ENCODE peak calls at places on chromosomes 13 and 19, in ten cellular contexts. One of them, this sample, is unnamed.

GRCh38 chr13:40377783-40378182 is 288.7 kb downstream of the FOXO1 start:
- DNase-seq in stomach: no peak
- DNase-seq in psoas muscle: no peak
- DNase-seq in mammary epithelial cell: no peak
- DNase-seq in PC-3: no peak
- DNase-seq in tibial artery: no peak
- DNase-seq in GM12878: no peak
- DNase-seq in tibial nerve: no peak
- DNase-seq in heart left ventricle: no peak
- DNase-seq in ascending aorta: no peak
- DNase-seq in this sample: no peak

GRCh38 chr19:48681127-48681470 is 8.3 kb upstream of the NTN5 start:
- DNase-seq in heart left ventricle: no peak
- DNase-seq in ascending aorta: no peak
- DNase-seq in GM12878: no peak
- DNase-seq in PC-3: no peak
- DNase-seq in mammary epithelial cell: peak; percentile 31
- DNase-seq in tibial artery: no peak
- DNase-seq in tibial nerve: no peak
- DNase-seq in stomach: peak; percentile 57
- DNase-seq in psoas muscle: no peak
- DNase-seq in this sample: no peak

GRCh38 chr13:39484506-39485313 is 118.3 kb downstream of the LHFPL6 start:
- DNase-seq in tibial artery: no peak
- DNase-seq in psoas muscle: no peak
- DNase-seq in PC-3: peak; percentile 59
- DNase-seq in GM12878: no peak
- DNase-seq in ascending aorta: no peak
- DNase-seq in tibial nerve: no peak
- DNase-seq in heart left ventricle: no peak
- DNase-seq in stomach: no peak
- DNase-seq in mammary epithelial cell: peak; percentile 42
- DNase-seq in this sample: no peak

GRCh38 chr19:4910594-4911273 is 1.4 kb downstream of the UHRF1 start:
- DNase-seq in tibial nerve: peak; percentile 21
- DNase-seq in stomach: no peak
- DNase-seq in ascending aorta: no peak
- DNase-seq in GM12878: no peak
- DNase-seq in tibial artery: no peak
- DNase-seq in mammary epithelial cell: no peak
- DNase-seq in PC-3: peak; percentile 80
- DNase-seq in heart left ventricle: no peak
- DNase-seq in psoas muscle: no peak
- DNase-seq in this sample: no peak

GRCh38 chr19:18062043-18062442 is 24.7 kb downstream of the IL12RB1 start:
- DNase-seq in stomach: no peak
- DNase-seq in PC-3: no peak
- DNase-seq in ascending aorta: no peak
- DNase-seq in tibial artery: no peak
- DNase-seq in heart left ventricle: no peak
- DNase-seq in mammary epithelial cell: no peak
- DNase-seq in GM12878: no peak
- DNase-seq in psoas muscle: no peak
- DNase-seq in tibial nerve: no peak
- DNase-seq in this sample: no peak

GRCh38 chr13:114167885-114168284 is 11.2 kb upstream of the CFAP97D2 start:
- DNase-seq in tibial artery: no peak
- DNase-seq in GM12878: no peak
- DNase-seq in heart left ventricle: no peak
- DNase-seq in tibial nerve: no peak
- DNase-seq in PC-3: no peak
- DNase-seq in stomach: no peak
- DNase-seq in psoas muscle: no peak
- DNase-seq in mammary epithelial cell: no peak
- DNase-seq in ascending aorta: no peak
- DNase-seq in this sample: no peak

GRCh38 chr19:33649919-33650305 is 28.2 kb downstream of the CHST8 start:
- DNase-seq in heart left ventricle: no peak
- DNase-seq in psoas muscle: no peak
- DNase-seq in stomach: no peak
- DNase-seq in GM12878: no peak
- DNase-seq in PC-3: no peak
- DNase-seq in tibial artery: no peak
- DNase-seq in ascending aorta: no peak
- DNase-seq in mammary epithelial cell: no peak
- DNase-seq in tibial nerve: no peak
- DNase-seq in this sample: no peak

GRCh38 chr19:43723588-43723987 is 7.7 kb downstream of the IRGC start:
- DNase-seq in stomach: no peak
- DNase-seq in PC-3: peak; percentile 10
- DNase-seq in ascending aorta: no peak
- DNase-seq in tibial artery: no peak
- DNase-seq in psoas muscle: no peak
- DNase-seq in tibial nerve: no peak
- DNase-seq in heart left ventricle: no peak
- DNase-seq in mammary epithelial cell: no peak
- DNase-seq in GM12878: no peak
- DNase-seq in this sample: no peak

GRCh38 chr19:21084343-21084742 is 2.3 kb downstream of the ZNF714 start:
- DNase-seq in stomach: no peak
- DNase-seq in ascending aorta: no peak
- DNase-seq in tibial artery: no peak
- DNase-seq in PC-3: no peak
- DNase-seq in GM12878: peak; percentile 12
- DNase-seq in tibial nerve: no peak
- DNase-seq in mammary epithelial cell: peak; percentile 65
- DNase-seq in psoas muscle: no peak
- DNase-seq in heart left ventricle: no peak
- DNase-seq in this sample: no peak

GRCh38 chr13:99431927-99432636 is 69.2 kb upstream of the TM9SF2 start:
- DNase-seq in stomach: no peak
- DNase-seq in GM12878: peak; percentile 85
- DNase-seq in tibial artery: no peak
- DNase-seq in heart left ventricle: no peak
- DNase-seq in psoas muscle: no peak
- DNase-seq in mammary epithelial cell: no peak
- DNase-seq in ascending aorta: no peak
- DNase-seq in tibial nerve: no peak
- DNase-seq in PC-3: no peak
- DNase-seq in this sample: no peak

GRCh38 chr19:10643968-10644290 is 10.2 kb upstream of the ILF3 start:
- DNase-seq in heart left ventricle: no peak
- DNase-seq in stomach: no peak
- DNase-seq in PC-3: no peak
- DNase-seq in psoas muscle: no peak
- DNase-seq in ascending aorta: no peak
- DNase-seq in GM12878: no peak
- DNase-seq in tibial artery: no peak
- DNase-seq in mammary epithelial cell: no peak
- DNase-seq in tibial nerve: no peak
- DNase-seq in this sample: no peak

GRCh38 chr19:45280471-45280961 is 29.4 kb downstream of the MARK4 start:
- DNase-seq in PC-3: no peak
- DNase-seq in ascending aorta: no peak
- DNase-seq in psoas muscle: no peak
- DNase-seq in heart left ventricle: no peak
- DNase-seq in mammary epithelial cell: no peak
- DNase-seq in tibial artery: no peak
- DNase-seq in GM12878: no peak
- DNase-seq in tibial nerve: no peak
- DNase-seq in stomach: no peak
- DNase-seq in this sample: no peak

GRCh38 chr19:45278087-45278486 is 27.0 kb downstream of the MARK4 start:
- DNase-seq in ascending aorta: no peak
- DNase-seq in heart left ventricle: no peak
- DNase-seq in tibial artery: no peak
- DNase-seq in tibial nerve: no peak
- DNase-seq in GM12878: no peak
- DNase-seq in PC-3: no peak
- DNase-seq in stomach: no peak
- DNase-seq in mammary epithelial cell: no peak
- DNase-seq in psoas muscle: no peak
- DNase-seq in this sample: no peak

GRCh38 chr19:45276284-45276687 is 25.2 kb downstream of the MARK4 start:
- DNase-seq in heart left ventricle: no peak
- DNase-seq in ascending aorta: no peak
- DNase-seq in stomach: no peak
- DNase-seq in GM12878: no peak
- DNase-seq in PC-3: no peak
- DNase-seq in psoas muscle: no peak
- DNase-seq in tibial artery: no peak
- DNase-seq in mammary epithelial cell: no peak
- DNase-seq in tibial nerve: no peak
- DNase-seq in this sample: no peak

GRCh38 chr19:45283443-45284033 is 32.5 kb downstream of the MARK4 start:
- DNase-seq in heart left ventricle: no peak
- DNase-seq in tibial nerve: no peak
- DNase-seq in stomach: no peak
- DNase-seq in PC-3: no peak
- DNase-seq in ascending aorta: no peak
- DNase-seq in GM12878: peak; percentile 17
- DNase-seq in psoas muscle: no peak
- DNase-seq in mammary epithelial cell: no peak
- DNase-seq in tibial artery: no peak
- DNase-seq in this sample: no peak

DNA sequence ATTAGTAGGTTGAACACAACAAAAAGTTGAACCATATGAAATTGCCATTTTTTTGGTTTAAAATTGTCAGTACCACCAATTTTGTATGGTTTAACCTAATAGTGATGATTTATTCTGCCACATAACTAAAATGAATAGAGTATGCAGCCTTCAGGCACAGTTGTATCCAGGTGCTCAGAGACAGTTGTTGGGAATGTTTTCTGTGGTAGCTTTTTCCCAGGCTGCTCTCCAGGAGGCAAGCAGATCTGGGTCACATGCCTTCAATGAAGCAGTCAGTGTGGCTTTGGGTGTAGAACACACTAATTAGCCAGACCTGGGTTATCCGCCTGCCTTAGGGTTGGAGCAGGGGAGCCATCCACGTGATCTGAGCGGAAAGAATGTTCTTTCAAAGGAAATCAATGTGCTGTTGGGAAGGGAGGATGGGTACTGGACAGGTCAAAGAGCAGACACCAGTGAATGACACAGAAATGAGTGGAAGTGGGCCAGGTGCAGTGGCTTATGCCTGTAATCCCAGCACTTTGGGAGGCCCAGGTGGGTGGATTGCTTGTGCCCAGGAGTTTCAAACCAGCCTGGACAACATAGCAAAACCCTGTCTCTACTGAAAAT is 28.6 kb downstream of the MARK4 start:
- DNase-seq in stomach: no peak
- DNase-seq in GM12878: no peak
- DNase-seq in heart left ventricle: no peak
- DNase-seq in PC-3: no peak
- DNase-seq in mammary epithelial cell: no peak
- DNase-seq in tibial artery: no peak
- DNase-seq in tibial nerve: no peak
- DNase-seq in ascending aorta: no peak
- DNase-seq in psoas muscle: no peak
- DNase-seq in this sample: no peak
- TF ChIP-seq CTCF in stomach: no peak
- TF ChIP-seq CTCF in GM12878: no peak
- TF ChIP-seq CTCF in heart left ventricle: no peak
- TF ChIP-seq CTCF in PC-3: no peak
- TF ChIP-seq CTCF in mammary epithelial cell: no peak
- TF ChIP-seq CTCF in tibial artery: no peak
- TF ChIP-seq CTCF in tibial nerve: no peak
- TF ChIP-seq CTCF in ascending aorta: no peak
- TF ChIP-seq CTCF in psoas muscle: no peak
- TF ChIP-seq CTCF in this sample: no peak

DNA sequence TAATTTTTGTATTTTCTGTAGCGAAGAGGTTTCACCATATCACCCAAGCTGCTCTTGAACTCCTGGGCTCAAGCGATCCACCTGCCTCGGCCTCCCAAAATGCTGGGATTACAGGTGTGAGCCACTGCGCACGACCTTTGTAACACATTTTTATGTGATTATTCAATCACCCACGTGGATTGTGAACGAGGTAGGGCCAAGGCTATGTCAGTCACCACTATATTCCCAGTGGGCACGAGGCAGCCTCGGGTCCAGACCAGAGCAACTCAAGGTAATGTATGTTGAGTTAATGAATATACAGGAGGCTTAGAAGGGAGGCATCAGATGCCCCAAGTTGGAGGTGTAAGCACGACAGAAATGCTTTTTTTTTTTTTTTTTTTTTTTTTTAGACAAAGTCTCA is 8.9 kb downstream of the PTGIR start:
- DNase-seq in psoas muscle: peak; percentile 32
- DNase-seq in tibial nerve: no peak
- DNase-seq in PC-3: no peak
- DNase-seq in stomach: no peak
- DNase-seq in heart left ventricle: no peak
- DNase-seq in ascending aorta: no peak
- DNase-seq in GM12878: no peak
- DNase-seq in mammary epithelial cell: no peak
- DNase-seq in tibial artery: no peak
- DNase-seq in this sample: no peak
- H3K4me1 ChIP-seq in psoas muscle: peaks cover 17% of the 10 kb centered on the region
- H3K4me1 ChIP-seq in tibial nerve: peaks cover 45% of the 10 kb centered on the region
- H3K4me1 ChIP-seq in PC-3: no peaks in the 10 kb centered on the region
- H3K4me1 ChIP-seq in stomach: peaks cover 35% of the 10 kb centered on the region
- H3K4me1 ChIP-seq in heart left ventricle: peaks cover 40% of the 10 kb centered on the region
- H3K4me1 ChIP-seq in ascending aorta: peaks cover 34% of the 10 kb centered on the region
- H3K4me1 ChIP-seq in GM12878: peaks cover 53% of the 10 kb centered on the region
- H3K4me1 ChIP-seq in mammary epithelial cell: no peaks in the 10 kb centered on the region
- H3K4me1 ChIP-seq in tibial artery: peaks cover 7% of the 10 kb centered on the region
- H3K4me1 ChIP-seq in this sample: no peaks in the 10 kb centered on the region

GRCh38 chr13:30355405-30355741 is 48.0 kb upstream of the KATNAL1 start:
- DNase-seq in tibial nerve: no peak
- DNase-seq in ascending aorta: no peak
- DNase-seq in mammary epithelial cell: no peak
- DNase-seq in PC-3: no peak
- DNase-seq in psoas muscle: no peak
- DNase-seq in stomach: peak; percentile 45
- DNase-seq in GM12878: no peak
- DNase-seq in tibial artery: no peak
- DNase-seq in heart left ventricle: no peak
- DNase-seq in this sample: no peak
- TF ChIP-seq CTCF in tibial nerve: no peak
- TF ChIP-seq CTCF in ascending aorta: peak; percentile 13
- TF ChIP-seq CTCF in mammary epithelial cell: no peak
- TF ChIP-seq CTCF in PC-3: peak; percentile 23
- TF ChIP-seq CTCF in psoas muscle: peak; percentile 48
- TF ChIP-seq CTCF in stomach: no peak
- TF ChIP-seq CTCF in GM12878: peak; percentile 39
- TF ChIP-seq CTCF in tibial artery: peak; percentile 19
- TF ChIP-seq CTCF in heart left ventricle: peak; percentile 51
- TF ChIP-seq CTCF in this sample: no peak

DNA sequence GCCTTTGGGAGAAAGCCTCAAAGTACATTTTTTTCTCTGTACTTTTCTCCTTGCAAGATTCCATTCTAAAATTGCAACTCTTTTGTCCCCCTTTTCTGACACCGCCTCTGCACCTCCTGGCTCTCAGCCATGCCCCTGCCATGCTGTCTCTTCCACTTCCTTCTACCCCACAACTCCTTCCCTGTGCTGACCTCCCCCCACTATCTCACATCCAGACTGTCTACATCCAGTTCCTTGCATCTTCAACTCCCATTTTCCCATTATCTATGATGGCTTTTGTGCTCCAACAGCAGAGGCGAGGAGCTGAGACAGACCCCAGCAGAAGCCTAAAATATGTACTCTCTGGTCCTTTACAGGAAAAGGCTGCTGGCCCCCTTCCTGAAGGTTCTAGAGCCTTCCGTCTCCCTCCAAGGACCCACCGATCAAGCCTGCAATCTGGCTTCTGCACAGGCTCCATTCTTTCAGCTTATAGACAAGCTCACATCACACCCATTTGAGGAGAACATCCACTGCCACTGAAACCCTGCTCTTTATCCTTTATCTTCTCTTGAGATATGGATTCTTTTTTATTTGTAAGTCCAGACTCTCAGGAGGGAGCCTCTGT is 50.2 kb downstream of the RFX2 start:
- DNase-seq in heart left ventricle: no peak
- DNase-seq in mammary epithelial cell: no peak
- DNase-seq in tibial artery: no peak
- DNase-seq in GM12878: no peak
- DNase-seq in PC-3: no peak
- DNase-seq in stomach: no peak
- DNase-seq in ascending aorta: no peak
- DNase-seq in tibial nerve: no peak
- DNase-seq in psoas muscle: no peak
- DNase-seq in this sample: peak; percentile 15
- H3K4me1 ChIP-seq in heart left ventricle: peaks cover 47% of the 10 kb centered on the region
- H3K4me1 ChIP-seq in mammary epithelial cell: peaks cover 81% of the 10 kb centered on the region
- H3K4me1 ChIP-seq in tibial artery: peaks cover 6% of the 10 kb centered on the region
- H3K4me1 ChIP-seq in GM12878: no peaks in the 10 kb centered on the region
- H3K4me1 ChIP-seq in PC-3: peaks cover 45% of the 10 kb centered on the region
- H3K4me1 ChIP-seq in stomach: peaks cover 64% of the 10 kb centered on the region
- H3K4me1 ChIP-seq in ascending aorta: peaks cover 77% of the 10 kb centered on the region
- H3K4me1 ChIP-seq in tibial nerve: peaks cover 34% of the 10 kb centered on the region
- H3K4me1 ChIP-seq in psoas muscle: peaks cover 21% of the 10 kb centered on the region
- H3K4me1 ChIP-seq in this sample: peaks cover 41% of the 10 kb centered on the region